ENCODE peak calls at places on chromosome 1, in nine cellular contexts. P is M059J; F is left cardiac atrium; G is lower lobe of right lung; M is stimulated activated CD4-positive, alpha-beta T cell treated with anti-CD3 and anti-CD28 coated beads, Interleukin-2, amount 100 ng/mL, for 24 hours; K is activated CD8-positive, alpha-beta memory T cell treated with anti-CD3 and anti-CD28 coated beads, Interleukin-2, amount 50 U/mL, for 4 hours; H is NCI-H748 treated with DMSO at 0.1 percent for 48 hours; O is tibial nerve; S is head of caudate nucleus. E is an unnamed sample.

GRCh38 chr1:42340093-42340492 is 5.1 kb upstream of the FOXJ3 start:
- DNase-seq in P (peak), M (no peak), S (no peak), K (no peak), H (peak), G (no peak), O (no peak), F (no peak), E (no peak)

GRCh38 chr1:91523462-91523861 is 22.8 kb downstream of the CDC7 start:
- DNase-seq in F (no peak), M (peak), O (no peak), G (no peak), H (no peak), P (no peak), K (no peak), S (no peak), E (no peak)

GRCh38 chr1:80050523-80050922 is 1044.0 kb upstream of the ADGRL4 start:
- DNase-seq in K (no peak), O (no peak), G (no peak), H (no peak), P (no peak), S (no peak), M (no peak), F (no peak), E (no peak)

GRCh38 chr1:22872971-22873664 is 99.5 kb downstream of the LACTBL1 start:
- DNase-seq in M (no peak), S (no peak), P (no peak), F (no peak), O (no peak), H (no peak), K (no peak), G (no peak), E (no peak)

GRCh38 chr1:64043328-64043727 is 160.1 kb upstream of the UBE2U start:
- DNase-seq in P (peak), K (no peak), O (no peak), H (no peak), S (no peak), F (no peak), M (no peak), G (no peak), E (no peak)

GRCh38 chr1:154741747-154742495 is 128.2 kb downstream of the KCNN3 start:
- DNase-seq in H (no peak), S (no peak), O (no peak), G (no peak), M (no peak), K (no peak), P (no peak), F (no peak), E (no peak)

GRCh38 chr1:227544067-227544655 is 19.2 kb upstream of the ZNF678 start:
- DNase-seq in O (no peak), S (no peak), F (no peak), M (no peak), G (no peak), K (no peak), H (no peak), P (no peak), E (no peak)

GRCh38 chr1:43844114-43844513 is 89.5 kb upstream of the ARTN start:
- DNase-seq in F (no peak), K (no peak), P (peak), H (no peak), M (no peak), G (no peak), O (no peak), S (no peak), E (no peak)

GRCh38 chr1:233097546-233098254 is 147.3 kb downstream of the NTPCR start:
- DNase-seq in P (peak), F (no peak), G (no peak), S (no peak), M (no peak), H (no peak), O (no peak), K (no peak), E (no peak)

GRCh38 chr1:165414620-165415019 is 30.3 kb downstream of the RXRG start:
- DNase-seq in S (no peak), P (no peak), M (no peak), H (no peak), O (no peak), F (no peak), G (no peak), K (no peak), E (no peak)

GRCh38 chr1:33624991-33625870 is 152.8 kb downstream of the ZSCAN20 start:
- DNase-seq in G (no peak), H (no peak), S (no peak), K (no peak), O (no peak), F (no peak), P (no peak), M (no peak), E (no peak)

GRCh38 chr1:27241677-27242076 is 7.2 kb downstream of the WDTC1 start:
- DNase-seq in P (no peak), F (no peak), G (no peak), M (no peak), O (no peak), H (no peak), S (no peak), K (no peak), E (no peak)

GRCh38 chr1:7671676-7672075 is 99.4 kb upstream of the VAMP3 start:
- DNase-seq in S (no peak), H (no peak), O (no peak), M (no peak), G (no peak), P (no peak), K (no peak), F (no peak), E (no peak)

GRCh38 chr1:77899647-77900320 is 11.4 kb downstream of the NEXN start:
- DNase-seq in F (no peak), P (peak), M (no peak), H (no peak), K (no peak), O (no peak), G (no peak), S (no peak), E (peak)

GRCh38 chr1:246790833-246791232 is 66.6 kb downstream of the SCCPDH start:
- DNase-seq in S (no peak), K (no peak), O (no peak), H (no peak), F (no peak), G (no peak), P (no peak), M (no peak), E (no peak)

GRCh38 chr1:152783095-152783494 is 3.0 kb upstream of the LCE1E start:
- DNase-seq in P (no peak), O (no peak), S (no peak), H (no peak), M (no peak), K (no peak), G (no peak), F (no peak), E (no peak)

GRCh38 chr1:204152310-204153044 is 633 bp upstream of the ETNK2 start:
- DNase-seq in S (no peak), K (no peak), F (peak), P (peak), O (no peak), G (peak), H (no peak), M (no peak), E (no peak)

GRCh38 chr1:30379684-30380624 is 343.4 kb downstream of the MATN1 start:
- DNase-seq in O (no peak), K (peak), H (peak), P (peak), G (no peak), F (no peak), M (peak), S (peak), E (peak)

GRCh38 chr1:12511516-12512468 is 106.2 kb downstream of the DHRS3 start:
- DNase-seq in S (no peak), M (no peak), F (no peak), P (peak), G (no peak), H (no peak), K (no peak), O (no peak), E (peak)

GRCh38 chr1:223748405-223748772 is 36.0 kb downstream of the CAPN2 start:
- DNase-seq in F (no peak), M (no peak), O (no peak), S (no peak), G (no peak), K (no peak), P (no peak), H (no peak), E (peak)

GRCh38 chr1:227166559-227166958 is 151.7 kb downstream of the CDC42BPA start:
- DNase-seq in F (no peak), M (no peak), H (no peak), S (no peak), K (no peak), O (no peak), P (no peak), G (no peak), E (no peak)

GRCh38 chr1:150931773-150932172 is 5.6 kb downstream of the SETDB1 start:
- DNase-seq in O (no peak), G (no peak), S (no peak), H (no peak), P (peak), K (no peak), M (no peak), F (no peak), E (no peak)

GRCh38 chr1:95311006-95311405 is 77.0 kb downstream of the RWDD3 start:
- DNase-seq in P (peak), M (no peak), G (no peak), F (no peak), H (peak), O (no peak), K (no peak), S (no peak), E (no peak)

GRCh38 chr1:197614916-197615692 is 160.2 kb downstream of the DENND1B start:
- DNase-seq in F (peak), P (peak), S (peak), H (peak), M (peak), K (no peak), O (no peak), G (no peak), E (no peak)

E was measured in hepatic stellate cell.